ENCODE peak calls at places on chromosomes 7 and 10, in nine cellular contexts. J is osteoblast; K is GM12891; B is CD4-positive, alpha-beta memory T cell; Y is WERI-Rb-1; T is pancreas; L is AG09319; H is stimulated activated CD4-positive, alpha-beta T cell treated with anti-CD3 and anti-CD28 coated beads, Interleukin-1b, Interleukin-23, amount 100 ng/mL, for 24 hours; A is hippocampal formation. I is an unnamed sample.

GRCh38 chr7:31935115-31935514 is 135.1 kb downstream of the PDE1C start:
- DNase-seq in A (no peak), Y (no peak), H (no peak), L (no peak), K (no peak), T (no peak), J (no peak), B (no peak), I (no peak)

GRCh38 chr10:118463740-118464139 is 121.6 kb upstream of the FAM204A start:
- DNase-seq in A (no peak), L (no peak), J (no peak), Y (no peak), H (no peak), K (no peak), B (no peak), T (no peak), I (no peak)

GRCh38 chr10:89550509-89550908 is 15.1 kb upstream of the SLC16A12 start:
- DNase-seq in H (no peak), B (no peak), Y (no peak), T (peak), L (no peak), A (no peak), K (no peak), J (no peak), I (no peak)

GRCh38 chr7:29369909-29370488 is 175.4 kb downstream of the CHN2 start:
- DNase-seq in L (no peak), H (no peak), B (no peak), A (no peak), Y (no peak), K (no peak), T (no peak), J (no peak), I (no peak)

GRCh38 chr7:75989084-75989725 is 5.2 kb downstream of the TMEM120A start:
- DNase-seq in T (peak), L (no peak), H (no peak), K (peak), B (peak), Y (no peak), J (peak), A (no peak), I (no peak)

GRCh38 chr7:126657599-126658358 is 595.0 kb downstream of the GRM8 start:
- DNase-seq in Y (no peak), L (no peak), J (no peak), T (no peak), A (no peak), K (no peak), B (no peak), H (no peak), I (no peak)

GRCh38 chr10:86366033-86366901 is at the start of gene GRID1:
- DNase-seq in B (no peak), H (no peak), A (peak), T (peak), L (no peak), J (peak), Y (peak), K (peak), I (peak)

GRCh38 chr10:33143160-33143728 is 185.2 kb upstream of the ITGB1 start:
- DNase-seq in Y (no peak), T (no peak), A (no peak), J (peak), K (no peak), H (no peak), B (peak), L (peak), I (no peak)

GRCh38 chr10:106980711-106981460 is 183.6 kb downstream of the SORCS1 start:
- DNase-seq in Y (no peak), L (no peak), T (no peak), J (no peak), K (no peak), A (no peak), H (no peak), B (no peak), I (no peak)

GRCh38 chr7:74535951-74536356 is 82.2 kb downstream of the GTF2IRD1 start:
- DNase-seq in A (no peak), J (peak), Y (no peak), K (no peak), T (no peak), B (no peak), L (no peak), H (no peak), I (no peak)

GRCh38 chr10:102729090-102730026 is 14.4 kb upstream of the WBP1L start:
- DNase-seq in Y (peak), L (no peak), A (peak), H (no peak), K (peak), B (no peak), J (peak), T (peak), I (peak)

GRCh38 chr7:56007891-56008290 is 43.4 kb downstream of the PSPH start:
- DNase-seq in A (peak), T (no peak), H (no peak), L (no peak), K (no peak), B (no peak), Y (no peak), J (no peak), I (no peak)

GRCh38 chr7:156419782-156420181 is 220.8 kb upstream of the RNF32 start:
- DNase-seq in L (no peak), K (no peak), Y (no peak), A (no peak), H (no peak), B (no peak), J (no peak), T (no peak), I (no peak)

GRCh38 chr7:54964136-54964535 is 54.7 kb upstream of the EGFR start:
- DNase-seq in H (no peak), L (no peak), T (no peak), K (no peak), B (no peak), Y (no peak), A (no peak), J (no peak), I (no peak)

GRCh38 chr7:44750921-44751571 is 2.4 kb downstream of the ZMIZ2 start:
- DNase-seq in J (peak), H (no peak), A (no peak), L (no peak), B (peak), Y (no peak), T (no peak), K (peak), I (peak)

GRCh38 chr10:117345143-117345542 is 30.1 kb downstream of the PDZD8 start:
- DNase-seq in K (no peak), A (no peak), T (no peak), J (no peak), Y (no peak), H (no peak), B (no peak), L (no peak), I (no peak)

GRCh38 chr7:97024209-97025129 is at the start of gene DLX5:
- DNase-seq in H (no peak), T (no peak), A (no peak), Y (peak), L (peak), B (no peak), J (peak), K (no peak), I (peak)

GRCh38 chr10:4194231-4194630 is 409.2 kb upstream of the KLF6 start:
- DNase-seq in B (no peak), A (no peak), T (no peak), L (no peak), Y (no peak), J (no peak), K (no peak), H (no peak), I (no peak)

GRCh38 chr7:33841658-33842057 is 63.7 kb upstream of the BMPER start:
- DNase-seq in L (no peak), H (no peak), K (no peak), B (no peak), J (no peak), T (no peak), A (no peak), Y (no peak), I (no peak)

GRCh38 chr10:132331259-132331955 is 586 bp upstream of the LRRC27 start:
- DNase-seq in Y (no peak), K (no peak), A (peak), L (no peak), J (peak), T (no peak), B (no peak), H (no peak), I (no peak)

GRCh38 chr7:110790992-110791391 is 299.9 kb upstream of the LRRN3 start:
- DNase-seq in A (no peak), J (no peak), Y (no peak), T (no peak), K (no peak), L (no peak), H (no peak), B (no peak), I (no peak)

GRCh38 chr7:79051915-79052314 is 401.6 kb downstream of the MAGI2 start:
- DNase-seq in L (no peak), H (no peak), Y (no peak), T (no peak), J (no peak), A (peak), B (no peak), K (no peak), I (no peak)

GRCh38 chr7:120725376-120726039 is 132.4 kb downstream of the TSPAN12 start:
- DNase-seq in K (no peak), J (peak), T (no peak), Y (no peak), B (no peak), L (no peak), A (peak), H (no peak), I (no peak)

GRCh38 chr10:10798543-10799192 is 219.0 kb upstream of the CELF2 start:
- DNase-seq in Y (no peak), J (no peak), B (no peak), T (no peak), K (no peak), H (no peak), A (no peak), L (no peak), I (no peak)

GRCh38 chr7:54159088-54159487 is 383.1 kb upstream of the VSTM2A start:
- DNase-seq in T (no peak), L (no peak), Y (no peak), J (no peak), B (no peak), K (no peak), H (no peak), A (no peak), I (no peak)